ENCODE peak calls at places on chromosomes 12 and 14, in four cellular contexts. N is H9, S is IMR-90, A is mesendoderm. L is an unnamed sample.
A peak's percentile ranks its signal among the peaks of the same experiment; 100 is the strongest.

GRCh38 chr12:40834321-40834720 is 142.1 kb downstream of the CNTN1 start:
- DNase-seq in N (no peak), S (no peak), A (no peak), L (no peak)

GRCh38 chr12:48776956-48777355 is 11.9 kb downstream of the ADCY6 start:
- DNase-seq in N (no peak), S (no peak), A (no peak), L (no peak)

GRCh38 chr14:60738843-60739508 is 4.4 kb downstream of the MNAT1 start:
- DNase-seq in N (no peak), S (no peak), A (no peak), L (no peak)

GRCh38 chr14:33567003-33567735 is 383.7 kb downstream of the EGLN3 start:
- DNase-seq in N (no peak), S (no peak), A (no peak), L (no peak)

GRCh38 chr12:2057041-2057792 is 4.4 kb downstream of the CACNA1C start:
- DNase-seq in N (peak; percentile 96), S (peak; percentile 62), A (peak; percentile 91), L (peak; percentile 99)

GRCh38 chr14:76705214-76705613 is 56.1 kb upstream of the VASH1 start:
- DNase-seq in N (no peak), S (no peak), A (no peak), L (peak; percentile 11)

GRCh38 chr14:104290756-104291122 is 152.4 kb downstream of the KIF26A start:
- DNase-seq in N (peak; percentile 28), S (no peak), A (no peak), L (no peak)

GRCh38 chr12:50059440-50060119 is 2.2 kb downstream of the ASIC1 start:
- DNase-seq in N (no peak), S (peak; percentile 39), A (no peak), L (no peak)

GRCh38 chr12:82299617-82300016 is 58.6 kb downstream of the CCDC59 start:
- DNase-seq in N (no peak), S (no peak), A (peak; percentile 90), L (no peak)

GRCh38 chr12:107320929-107321618 is 227.7 kb upstream of the CRY1 start:
- DNase-seq in N (peak; percentile 70), S (peak; percentile 26), A (peak; percentile 60), L (no peak)

DNA sequence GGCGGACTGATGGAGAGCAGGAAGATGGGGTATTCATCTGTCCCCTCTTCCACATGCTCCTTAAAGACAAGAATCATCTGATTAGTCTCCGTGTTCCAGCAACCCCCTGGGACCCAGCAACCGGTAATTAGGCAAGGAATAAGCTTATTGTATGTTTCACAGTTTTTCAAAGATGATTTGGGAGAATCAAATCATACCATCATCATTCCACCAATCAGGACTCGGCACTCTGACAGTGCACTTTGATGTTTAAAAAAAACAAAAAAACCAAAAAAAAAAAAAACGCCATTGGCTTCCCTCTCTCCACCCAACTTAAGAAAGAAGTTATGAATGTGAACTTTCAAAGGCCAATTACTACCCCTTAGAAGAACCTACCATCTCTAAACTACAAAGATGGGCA is 1.3 kb upstream of the DYNC1H1 start:
- DNase-seq in N (no peak), S (no peak), A (no peak), L (no peak)
- H4K5ac ChIP-seq in N (no peak overlapping the region), S (no peak overlapping the region), A (no peak overlapping the region), L (no peak overlapping the region)

DNA sequence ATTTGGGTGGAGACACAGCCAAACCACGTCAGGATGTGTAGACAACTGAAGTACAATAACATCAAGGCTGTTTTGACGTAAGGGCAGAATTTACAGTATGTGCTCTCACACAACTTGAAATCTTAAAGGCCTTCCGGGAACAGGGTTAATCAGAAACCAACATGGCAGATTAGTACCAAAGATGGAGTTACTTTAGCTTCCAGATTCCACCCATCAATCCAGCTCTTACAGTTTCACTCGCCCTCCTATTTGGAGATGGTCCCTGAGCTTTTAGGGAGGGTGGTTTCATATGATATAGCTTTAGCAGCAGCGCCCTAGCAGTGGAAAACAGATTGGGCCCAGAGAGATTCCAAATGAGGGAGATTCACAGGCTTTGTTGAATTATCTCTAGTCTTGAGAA is 2.0 kb upstream of the XPOT start:
- DNase-seq in N (no peak), S (no peak), A (no peak), L (no peak)
- H4K5ac ChIP-seq in N (no peak overlapping the region), S (no peak overlapping the region), A (no peak overlapping the region), L (no peak overlapping the region)

DNA sequence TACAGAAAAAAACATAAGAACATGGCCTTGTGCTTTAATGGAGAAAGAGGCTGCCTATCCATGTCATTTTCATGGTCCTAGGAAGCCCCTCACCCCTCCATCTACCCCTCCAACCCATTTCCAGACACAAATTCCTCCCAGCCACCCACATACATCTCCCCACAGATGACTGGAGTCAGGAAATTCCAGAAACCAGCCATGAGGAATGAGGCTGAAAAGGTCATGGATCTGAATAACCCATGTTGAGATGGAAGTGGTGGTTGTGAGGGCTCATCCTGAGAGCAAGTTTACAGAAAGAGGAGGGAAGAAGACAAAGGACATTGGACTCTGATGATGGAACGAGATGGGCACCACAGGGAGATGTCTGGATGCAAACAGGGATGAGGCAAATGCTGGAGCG is 23.9 kb upstream of the C12orf42 start:
- DNase-seq in N (no peak), S (no peak), A (no peak), L (no peak)
- H4K5ac ChIP-seq in N (no peak overlapping the region), S (no peak overlapping the region), A (no peak overlapping the region), L (no peak overlapping the region)

GRCh38 chr12:32560520-32560919 is 118.6 kb upstream of the DNM1L start:
- DNase-seq in N (no peak), S (no peak), A (no peak), L (no peak)

GRCh38 chr12:32561931-32562341 is 117.2 kb upstream of the DNM1L start:
- DNase-seq in N (no peak), S (no peak), A (no peak), L (no peak)

GRCh38 chr12:32559434-32559833 is 119.7 kb upstream of the DNM1L start:
- DNase-seq in N (no peak), S (peak; percentile 13), A (no peak), L (no peak)

GRCh38 chr12:32558941-32559340 is 120.2 kb upstream of the DNM1L start:
- DNase-seq in N (no peak), S (peak; percentile 67), A (no peak), L (no peak)
- H4K5ac ChIP-seq in N (no peak overlapping the region), S (peak overlapping the region; percentile 80), A (no peak overlapping the region), L (no peak overlapping the region)

DNA sequence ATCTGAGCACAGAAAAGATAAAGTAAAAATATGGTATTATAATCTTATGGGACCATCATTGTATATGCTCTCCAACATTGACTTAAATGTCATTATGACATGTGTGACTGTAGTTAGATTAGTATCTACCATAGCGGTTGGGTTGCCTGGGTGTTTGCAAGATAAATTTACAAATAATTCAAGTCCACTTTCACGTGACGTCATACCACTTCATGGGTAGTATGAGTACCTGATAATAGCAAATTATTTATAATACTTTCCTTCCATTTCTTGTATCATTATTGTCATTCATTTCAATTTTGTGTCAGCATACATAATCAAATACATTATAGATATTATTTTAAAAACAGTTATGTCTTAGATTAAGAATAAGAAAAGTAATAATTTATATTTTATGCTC is 20.2 kb downstream of the SLCO1B1 start:
- DNase-seq in N (no peak), S (no peak), A (no peak), L (no peak)
- H4K5ac ChIP-seq in N (no peak overlapping the region), S (no peak overlapping the region), A (no peak overlapping the region), L (no peak overlapping the region)

GRCh38 chr14:49769581-49770211 is 1.7 kb downstream of the KLHDC2 start:
- DNase-seq in N (no peak), S (no peak), A (no peak), L (no peak)
- H4K5ac ChIP-seq in N (no peak overlapping the region), S (no peak overlapping the region), A (no peak overlapping the region), L (no peak overlapping the region)

DNA sequence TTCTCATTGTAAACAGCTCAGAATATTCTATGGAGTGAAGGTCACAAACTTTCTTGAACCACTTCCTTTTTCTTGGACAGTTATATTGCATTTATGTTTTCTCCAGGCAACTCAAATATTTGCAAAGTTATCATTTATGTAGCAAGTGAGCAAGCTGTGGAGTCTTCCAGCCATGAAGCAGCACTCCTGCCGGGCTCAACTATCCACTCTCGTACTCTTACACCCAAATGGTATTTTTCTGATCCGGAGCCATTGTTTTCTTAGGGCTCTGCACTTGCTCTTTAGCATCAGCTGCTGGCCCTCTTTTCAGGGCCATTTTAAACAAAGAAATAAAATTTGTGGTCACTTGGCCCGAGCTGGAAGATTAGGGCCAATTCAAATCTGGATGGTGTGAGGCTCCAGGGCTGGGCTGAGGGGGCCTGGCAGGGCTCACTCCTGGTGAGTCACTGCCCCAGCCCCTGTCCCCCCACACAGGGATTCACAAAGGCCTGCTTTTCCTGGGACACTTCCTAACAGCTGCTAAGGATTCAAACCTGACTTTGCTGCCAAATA is 19.7 kb downstream of the SYNE3 start:
- DNase-seq in N (no peak), S (peak; percentile 67), A (no peak), L (no peak)
- H4K5ac ChIP-seq in N (no peak overlapping the region), S (no peak overlapping the region), A (no peak overlapping the region), L (no peak overlapping the region)

GRCh38 chr12:23380419-23381100 is 568.9 kb downstream of the SOX5 start:
- DNase-seq in N (no peak), S (no peak), A (no peak), L (no peak)
- H4K5ac ChIP-seq in N (no peak overlapping the region), S (no peak overlapping the region), A (no peak overlapping the region), L (no peak overlapping the region)

DNA sequence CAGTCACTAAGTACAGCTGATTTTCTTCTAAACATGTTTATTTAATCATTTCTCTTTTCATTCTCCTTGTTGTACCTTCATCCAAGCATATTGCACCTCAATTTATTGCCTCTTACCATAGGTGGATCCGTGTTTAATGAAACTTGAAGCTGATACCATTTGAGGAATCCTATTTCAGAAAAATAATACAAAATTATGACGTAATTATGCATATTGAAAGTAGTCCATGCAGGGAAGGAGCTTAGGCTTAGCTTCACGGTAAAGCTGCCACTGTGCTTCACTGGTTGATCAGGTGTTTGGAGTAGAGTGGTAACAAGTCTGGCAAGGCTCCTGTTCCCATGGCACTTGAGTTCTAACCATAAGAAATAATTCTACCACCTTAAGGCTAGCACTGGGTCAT is 61.0 kb upstream of the CLEC14A start:
- DNase-seq in N (no peak), S (no peak), A (no peak), L (no peak)
- H4K5ac ChIP-seq in N (no peak overlapping the region), S (no peak overlapping the region), A (no peak overlapping the region), L (no peak overlapping the region)